ENCODE peak calls at places on chromosomes 6 and 20, in six cellular contexts. One of them, this sample, is unnamed.
A peak's percentile ranks its signal among the peaks of the same experiment; 100 is the strongest.

GRCh38 chr6:151275121-151275520 is 35.4 kb downstream of the AKAP12 start:
- DNase-seq in amygdala: no peak
- DNase-seq in GM03348: no peak
- DNase-seq in left ventricle myocardium superior: no peak
- DNase-seq in kidney tubule cell: no peak
- DNase-seq in non-pigmented ciliary epithelial cell: no peak
- DNase-seq in this sample: no peak

GRCh38 chr20:10559266-10559665 is 114.5 kb downstream of the JAG1 start:
- DNase-seq in non-pigmented ciliary epithelial cell: no peak
- DNase-seq in left ventricle myocardium superior: no peak
- DNase-seq in amygdala: no peak
- DNase-seq in kidney tubule cell: no peak
- DNase-seq in GM03348: no peak
- DNase-seq in this sample: no peak

GRCh38 chr6:31558631-31559500 is 11.5 kb downstream of the NFKBIL1 start:
- DNase-seq in kidney tubule cell: no peak
- DNase-seq in left ventricle myocardium superior: peak; percentile 44
- DNase-seq in amygdala: peak; percentile 34
- DNase-seq in GM03348: peak; percentile 62
- DNase-seq in non-pigmented ciliary epithelial cell: no peak
- DNase-seq in this sample: no peak

GRCh38 chr20:62409935-62410741 is 3.1 kb upstream of the CABLES2 start:
- DNase-seq in GM03348: peak; percentile 52
- DNase-seq in kidney tubule cell: peak; percentile 67
- DNase-seq in left ventricle myocardium superior: peak; percentile 72
- DNase-seq in amygdala: no peak
- DNase-seq in non-pigmented ciliary epithelial cell: no peak
- DNase-seq in this sample: no peak

GRCh38 chr6:99739526-99739925 is 132.9 kb downstream of the PRDM13 start:
- DNase-seq in kidney tubule cell: no peak
- DNase-seq in non-pigmented ciliary epithelial cell: no peak
- DNase-seq in amygdala: no peak
- DNase-seq in left ventricle myocardium superior: peak; percentile 53
- DNase-seq in GM03348: no peak
- DNase-seq in this sample: no peak

GRCh38 chr6:89921691-89922090 is 27.4 kb downstream of the GJA10 start:
- DNase-seq in left ventricle myocardium superior: no peak
- DNase-seq in amygdala: no peak
- DNase-seq in GM03348: no peak
- DNase-seq in kidney tubule cell: peak; percentile 60
- DNase-seq in non-pigmented ciliary epithelial cell: no peak
- DNase-seq in this sample: no peak

GRCh38 chr6:19896580-19897010 is 59.4 kb downstream of the ID4 start:
- DNase-seq in non-pigmented ciliary epithelial cell: no peak
- DNase-seq in kidney tubule cell: peak; percentile 5
- DNase-seq in left ventricle myocardium superior: no peak
- DNase-seq in GM03348: no peak
- DNase-seq in amygdala: no peak
- DNase-seq in this sample: no peak

GRCh38 chr20:45467861-45468260 is 1.7 kb upstream of the WFDC2 start:
- DNase-seq in kidney tubule cell: no peak
- DNase-seq in left ventricle myocardium superior: no peak
- DNase-seq in non-pigmented ciliary epithelial cell: no peak
- DNase-seq in GM03348: no peak
- DNase-seq in amygdala: peak; percentile 20
- DNase-seq in this sample: no peak

GRCh38 chr6:42177514-42178364 is 4.6 kb downstream of the GUCA1A start:
- DNase-seq in GM03348: no peak
- DNase-seq in left ventricle myocardium superior: no peak
- DNase-seq in amygdala: no peak
- DNase-seq in non-pigmented ciliary epithelial cell: no peak
- DNase-seq in kidney tubule cell: no peak
- DNase-seq in this sample: no peak

GRCh38 chr6:27139753-27140522 is 107.6 kb upstream of the PRSS16 start:
- DNase-seq in kidney tubule cell: no peak
- DNase-seq in left ventricle myocardium superior: no peak
- DNase-seq in amygdala: no peak
- DNase-seq in non-pigmented ciliary epithelial cell: no peak
- DNase-seq in GM03348: no peak
- DNase-seq in this sample: no peak

GRCh38 chr6:56220078-56220477 is 27.3 kb downstream of the COL21A1 start:
- DNase-seq in left ventricle myocardium superior: no peak
- DNase-seq in non-pigmented ciliary epithelial cell: no peak
- DNase-seq in GM03348: no peak
- DNase-seq in amygdala: no peak
- DNase-seq in kidney tubule cell: peak; percentile 28
- DNase-seq in this sample: no peak

GRCh38 chr6:12228447-12229146 is 61.6 kb upstream of the EDN1 start:
- DNase-seq in left ventricle myocardium superior: no peak
- DNase-seq in kidney tubule cell: no peak
- DNase-seq in non-pigmented ciliary epithelial cell: no peak
- DNase-seq in amygdala: no peak
- DNase-seq in GM03348: no peak
- DNase-seq in this sample: no peak

GRCh38 chr20:31681128-31681727 is 41.4 kb downstream of the BCL2L1 start:
- DNase-seq in GM03348: no peak
- DNase-seq in non-pigmented ciliary epithelial cell: no peak
- DNase-seq in amygdala: no peak
- DNase-seq in kidney tubule cell: no peak
- DNase-seq in left ventricle myocardium superior: no peak
- DNase-seq in this sample: no peak

This sample was measured in tibial nerve.